ENCODE peak calls at places on chromosomes 16 and 17, in four cellular contexts. R is substantia nigra; O is CD4-positive, alpha-beta memory T cell; C is endodermal cell. X is an unnamed sample.

GRCh38 chr17:33210240-33210639 is 82.9 kb downstream of the ASIC2 start:
- DNase-seq in R (no peak), O (no peak), C (no peak), X (no peak)

GRCh38 chr16:4051591-4051990 is 64.7 kb downstream of the ADCY9 start:
- DNase-seq in R (no peak), O (no peak), C (no peak), X (no peak)

GRCh38 chr16:54285414-54286066 is 1.0 kb downstream of the IRX3 start:
- DNase-seq in R (no peak), O (no peak), C (peak), X (no peak)

GRCh38 chr17:29045734-29046133 is 2.8 kb downstream of the PIPOX start:
- DNase-seq in R (no peak), O (no peak), C (no peak), X (no peak)

GRCh38 chr17:77233635-77234334 is 93.0 kb downstream of the SEC14L1 start:
- DNase-seq in R (no peak), O (no peak), C (peak), X (no peak)

GRCh38 chr17:49928126-49928800 is 40.7 kb upstream of the DLX4 start:
- DNase-seq in R (no peak), O (no peak), C (no peak), X (no peak)

GRCh38 chr16:13961099-13961811 is 41.3 kb downstream of the ERCC4 start:
- DNase-seq in R (no peak), O (no peak), C (no peak), X (no peak)

GRCh38 chr16:16073884-16074781 is 124.7 kb downstream of the ABCC1 start:
- DNase-seq in R (no peak), O (no peak), C (peak), X (no peak)

GRCh38 chr17:57577751-57578607 is 167.1 kb downstream of the CCDC182 start:
- DNase-seq in R (peak), O (no peak), C (peak), X (no peak)

GRCh38 chr16:15785386-15786059 is 71.3 kb downstream of the MYH11 start:
- DNase-seq in R (no peak), O (no peak), C (no peak), X (no peak)

GRCh38 chr16:15055141-15056053 is 477 bp downstream of the NTAN1 start:
- DNase-seq in R (no peak), O (no peak), C (no peak), X (peak)

GRCh38 chr16:48197294-48197693 is 41.5 kb upstream of the ABCC12 start:
- DNase-seq in R (no peak), O (no peak), C (no peak), X (no peak)

GRCh38 chr17:57106107-57106835 is 21.2 kb downstream of the AKAP1 start:
- DNase-seq in R (no peak), O (no peak), C (peak), X (peak)

GRCh38 chr17:3030096-3030495 is 33.3 kb downstream of the OR1D5 start:
- DNase-seq in R (no peak), O (no peak), C (peak), X (peak)

GRCh38 chr17:57943140-57943539 is 12.1 kb downstream of the CUEDC1 start:
- DNase-seq in R (no peak), O (no peak), C (no peak), X (no peak)

GRCh38 chr16:46862555-46863447 is 21.4 kb upstream of the GPT2 start:
- DNase-seq in R (no peak), O (no peak), C (no peak), X (no peak)

GRCh38 chr17:46876353-46876887 is 25.0 kb downstream of the WNT9B start:
- DNase-seq in R (no peak), O (no peak), C (peak), X (no peak)

GRCh38 chr16:31141489-31142108 is 6.1 kb upstream of the PRSS8 start:
- DNase-seq in R (peak), O (no peak), C (peak), X (peak)

GRCh38 chr17:29084476-29085148 is 41.7 kb downstream of the PIPOX start:
- DNase-seq in R (peak), O (no peak), C (peak), X (no peak)

GRCh38 chr17:19285218-19285900 is 48.2 kb downstream of the EPN2 start:
- DNase-seq in R (no peak), O (no peak), C (no peak), X (no peak)

GRCh38 chr16:61797296-61797695 is 238.9 kb downstream of the CDH8 start:
- DNase-seq in R (no peak), O (no peak), C (no peak), X (no peak)

GRCh38 chr16:61791465-61791864 is 244.8 kb downstream of the CDH8 start:
- DNase-seq in R (no peak), O (no peak), C (no peak), X (no peak)

GRCh38 chr16:61797960-61798359 is 238.3 kb downstream of the CDH8 start:
- DNase-seq in R (no peak), O (no peak), C (no peak), X (no peak)

GRCh38 chr16:61792194-61792904 is 243.9 kb downstream of the CDH8 start:
- DNase-seq in R (no peak), O (no peak), C (no peak), X (no peak)
- H3K27ac ChIP-seq in R (no peak), O (no peak), C (no peak), X (no peak)

DNA sequence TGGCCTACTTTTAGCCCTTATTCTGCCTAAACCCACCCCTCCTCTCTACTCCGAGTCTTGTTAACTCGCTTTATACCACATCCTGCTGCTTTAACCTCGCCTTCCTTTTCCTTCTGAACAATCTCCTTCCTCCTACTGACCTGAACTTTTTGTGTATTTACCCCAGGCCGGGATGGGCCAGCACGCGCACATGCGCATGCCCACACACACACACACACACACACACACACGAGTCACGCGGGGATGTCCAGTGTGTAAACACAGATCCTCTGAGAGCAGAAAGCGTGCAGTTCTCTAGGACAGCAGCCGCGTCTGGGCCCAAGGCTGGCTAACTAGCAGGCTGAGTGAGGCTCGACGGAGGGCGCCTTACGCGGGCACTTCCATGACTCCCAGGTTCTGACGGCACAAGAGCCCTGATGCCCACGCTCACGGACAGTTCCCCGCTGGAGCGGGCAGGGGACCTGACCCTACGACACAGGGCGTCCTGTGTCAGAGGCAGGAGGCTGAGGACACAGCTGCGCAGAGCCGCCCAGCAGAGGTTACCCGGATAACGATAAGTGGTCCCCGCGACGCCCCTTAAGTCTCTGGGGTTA is 610 bp downstream of the PIK3R5 start:
- DNase-seq in R (no peak), O (peak), C (no peak), X (peak)
- H3K27ac ChIP-seq in R (peak), O (peak), C (no peak), X (peak)

GRCh38 chr16:10312784-10313724 is 72.8 kb upstream of the ATF7IP2 start:
- DNase-seq in R (no peak), O (no peak), C (no peak), X (no peak)

GRCh38 chr16:10309271-10309932 is 76.5 kb upstream of the ATF7IP2 start:
- DNase-seq in R (no peak), O (no peak), C (no peak), X (no peak)

GRCh38 chr16:10314811-10315210 is 71.0 kb upstream of the ATF7IP2 start:
- DNase-seq in R (no peak), O (peak), C (no peak), X (no peak)

GRCh38 chr16:10314317-10314716 is 71.5 kb upstream of the ATF7IP2 start:
- DNase-seq in R (no peak), O (no peak), C (no peak), X (no peak)

DNA sequence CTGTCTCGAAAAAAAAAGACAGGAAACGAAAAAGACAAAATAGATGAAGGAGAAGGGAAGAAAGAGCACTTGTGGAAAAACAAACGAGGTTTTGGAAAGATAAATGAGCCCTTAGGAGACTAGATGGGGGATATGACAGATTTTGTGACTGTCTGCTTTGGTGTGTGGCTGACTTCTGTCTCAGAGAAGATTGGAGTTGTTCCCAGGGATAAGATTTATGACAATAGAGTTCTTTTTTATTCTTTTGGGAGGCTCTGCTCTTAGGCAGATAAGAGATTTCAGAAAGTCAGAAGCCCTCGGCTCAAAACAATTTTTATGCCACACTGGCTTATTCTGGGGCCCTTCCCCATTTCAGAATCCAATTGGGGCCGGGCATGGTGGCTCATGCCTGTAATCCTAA is 73.8 kb upstream of the ATF7IP2 start:
- DNase-seq in R (no peak), O (no peak), C (no peak), X (no peak)
- H3K27ac ChIP-seq in R (no peak), O (no peak), C (no peak), X (no peak)

DNA sequence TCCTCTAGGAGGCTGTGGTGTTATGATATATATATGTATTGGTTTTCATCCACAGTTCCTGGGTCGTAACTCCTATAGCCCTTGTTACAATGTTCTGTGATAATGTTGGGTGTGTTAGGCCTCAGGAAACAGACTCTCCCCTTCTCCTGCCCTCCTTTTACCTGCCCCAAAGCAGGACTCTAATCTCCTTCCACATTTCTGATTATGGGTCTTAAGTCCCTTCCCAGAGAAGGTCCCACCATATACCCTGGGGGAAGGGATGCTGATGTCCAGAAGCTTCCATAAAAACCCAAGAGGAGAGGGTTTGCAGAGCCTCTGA is 450 bp upstream of the C1QBP start:
- DNase-seq in R (no peak), O (no peak), C (no peak), X (no peak)
- H3K27ac ChIP-seq in R (peak), O (peak), C (peak), X (peak)

GRCh38 chr16:57258910-57259475 is 13.9 kb downstream of the ARL2BP start:
- DNase-seq in R (no peak), O (no peak), C (no peak), X (peak)
- H3K27ac ChIP-seq in R (peak), O (no peak), C (no peak), X (no peak)

GRCh38 chr16:88773812-88774291 is 11.2 kb downstream of the PIEZO1 start:
- DNase-seq in R (no peak), O (no peak), C (peak), X (no peak)
- H3K27ac ChIP-seq in R (no peak), O (no peak), C (no peak), X (no peak)

GRCh38 chr17:1783271-1783670 is 21.4 kb downstream of the SERPINF1 start:
- DNase-seq in R (no peak), O (no peak), C (no peak), X (peak)

GRCh38 chr17:1786708-1787107 is 24.8 kb downstream of the SERPINF1 start:
- DNase-seq in R (no peak), O (no peak), C (no peak), X (no peak)

GRCh38 chr17:1783834-1784611 is 22.2 kb downstream of the SERPINF1 start:
- DNase-seq in R (peak), O (peak), C (peak), X (peak)

GRCh38 chr17:1787301-1787902 is 25.5 kb downstream of the SERPINF1 start:
- DNase-seq in R (no peak), O (no peak), C (no peak), X (no peak)

DNA sequence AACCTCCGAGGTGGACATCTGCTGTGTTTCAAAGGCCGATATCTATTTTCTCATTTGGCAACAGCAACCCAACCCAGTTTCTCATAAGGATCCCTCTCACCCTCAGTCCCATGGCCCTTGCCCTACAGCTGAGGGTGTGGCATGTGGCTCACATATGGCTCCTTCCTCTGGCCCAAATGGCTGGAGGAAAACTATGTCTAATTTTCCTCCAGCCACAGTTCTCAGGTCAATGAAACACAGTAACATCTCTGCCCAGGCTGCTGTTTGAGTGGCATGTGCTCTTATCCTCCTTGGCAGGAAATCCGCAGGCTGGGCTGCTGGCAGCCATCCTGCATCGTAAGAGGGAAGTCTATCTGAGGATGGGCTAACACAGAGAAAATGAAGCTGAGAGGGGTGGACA is 24.1 kb downstream of the SERPINF1 start:
- DNase-seq in R (peak), O (no peak), C (no peak), X (no peak)
- H3K27ac ChIP-seq in R (peak), O (no peak), C (no peak), X (peak)

GRCh38 chr17:55609737-55610201 is 98.5 kb upstream of the SMIM36 start:
- DNase-seq in R (no peak), O (no peak), C (no peak), X (peak)
- H3K27ac ChIP-seq in R (no peak), O (no peak), C (no peak), X (peak)

DNA sequence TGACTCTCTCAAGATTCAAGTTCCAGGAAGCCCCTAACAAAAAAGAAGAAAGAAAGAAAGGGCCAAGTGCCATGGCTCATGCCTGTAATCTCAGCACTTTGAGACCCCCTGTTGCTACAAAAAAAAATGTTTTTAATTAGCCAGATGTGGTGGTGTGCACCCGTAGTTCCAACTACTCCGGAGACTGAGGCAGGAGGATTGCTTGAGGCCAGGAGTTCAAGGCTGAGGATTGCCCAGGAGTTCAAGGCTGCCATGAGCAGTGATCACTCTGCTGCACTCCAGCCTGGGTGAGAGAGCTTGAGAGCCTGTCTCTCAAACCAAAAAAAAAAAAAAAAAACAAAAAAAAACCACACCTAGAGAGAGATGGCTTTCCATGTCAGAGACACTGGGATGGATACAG is 18.8 kb downstream of the TLE7 start:
- DNase-seq in R (no peak), O (no peak), C (no peak), X (peak)
- H3K27ac ChIP-seq in R (no peak), O (no peak), C (no peak), X (no peak)

X was measured in Peyer's patch.